ENCODE peak calls at places on chromosomes 1 and 21, in seven cellular contexts. U is ovary, G is ascending aorta, F is lower lobe of right lung, L is SK-N-SH, I is PC-3, S is heart right ventricle. X is an unnamed sample. For H3K4me1 and H3K9me3, the result is how much of the 10 kb centered on the place peaks cover.

GRCh38 chr1:220281159-220281574 is 8.9 kb upstream of the RAB3GAP2 start:
- DNase-seq in S (no peak), I (peak), U (no peak), G (no peak), F (no peak), L (peak), X (no peak)

GRCh38 chr1:242824435-242824834 is 299.9 kb upstream of the PLD5 start:
- DNase-seq in F (no peak), L (no peak), S (no peak), I (peak), G (no peak), U (no peak), X (no peak)

GRCh38 chr1:210428696-210429095 is 100.0 kb downstream of the HHAT start:
- DNase-seq in L (no peak), S (no peak), G (no peak), U (no peak), I (no peak), F (no peak), X (no peak)

GRCh38 chr1:159122005-159122621 is 45.5 kb upstream of the AIM2 start:
- DNase-seq in L (no peak), U (no peak), S (no peak), G (no peak), F (no peak), I (peak), X (no peak)

GRCh38 chr1:167746988-167747655 is 25.3 kb downstream of the MPZL1 start:
- DNase-seq in S (no peak), G (no peak), L (no peak), I (no peak), F (no peak), U (no peak), X (no peak)

GRCh38 chr1:30678209-30678608 is 45.2 kb downstream of the MATN1 start:
- DNase-seq in U (no peak), I (no peak), G (no peak), F (no peak), S (no peak), L (no peak), X (no peak)

GRCh38 chr1:116521186-116521585 is 49.6 kb downstream of the CD58 start:
- DNase-seq in F (no peak), U (no peak), L (no peak), S (no peak), I (no peak), G (no peak), X (no peak)

GRCh38 chr1:176987016-176987415 is 177.5 kb downstream of the ASTN1 start:
- DNase-seq in L (no peak), F (no peak), S (no peak), I (peak), G (no peak), U (no peak), X (no peak)

GRCh38 chr1:211339631-211340041 is 13.0 kb downstream of the TRAF5 start:
- DNase-seq in I (no peak), G (no peak), U (no peak), L (no peak), S (no peak), F (no peak), X (no peak)

GRCh38 chr1:58293388-58293787 is 253.1 kb downstream of the OMA1 start:
- DNase-seq in U (no peak), S (no peak), I (no peak), G (no peak), F (no peak), L (no peak), X (no peak)

GRCh38 chr1:6094801-6095505 is 49.3 kb downstream of the KCNAB2 start:
- DNase-seq in F (peak), G (no peak), S (peak), L (no peak), U (no peak), I (no peak), X (no peak)

DNA sequence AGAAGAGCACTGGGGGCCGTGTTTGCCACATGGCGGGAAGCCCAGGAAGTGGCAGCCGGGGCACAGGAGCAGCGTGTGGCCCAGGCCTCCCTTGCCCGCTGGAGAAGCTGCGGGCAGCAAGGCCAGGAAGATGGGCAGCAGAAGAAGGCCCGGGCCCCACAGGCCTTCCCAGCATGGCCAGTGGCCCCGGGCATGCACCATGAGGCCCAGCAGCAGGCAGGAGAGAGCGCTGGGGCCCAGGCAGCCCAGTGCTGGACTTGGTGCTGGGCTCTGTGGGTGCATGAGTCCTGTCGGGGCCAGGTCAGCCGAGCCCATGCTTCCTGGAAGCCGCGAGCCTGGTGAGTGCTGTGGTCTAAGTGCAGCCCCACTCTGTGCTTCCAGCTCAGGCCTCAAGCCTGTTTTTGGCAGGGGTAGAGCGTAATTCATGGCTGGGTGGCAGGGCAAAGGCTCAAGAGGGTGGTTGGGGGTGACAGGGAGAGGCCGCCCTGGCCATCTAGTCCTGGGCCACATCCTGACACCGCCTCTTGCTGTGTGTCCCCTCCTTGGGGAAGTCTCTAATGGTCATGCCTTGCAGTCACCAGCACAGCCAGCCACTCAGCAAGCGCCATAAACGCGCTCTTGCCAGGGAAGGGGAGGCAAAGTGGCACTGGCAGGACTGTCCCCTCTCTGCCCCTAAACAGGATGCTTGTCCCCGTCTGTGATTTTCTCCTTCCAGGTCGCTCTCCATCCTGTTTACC is 21.3 kb downstream of the MTHFR start:
- DNase-seq in U (no peak), I (no peak), G (no peak), L (no peak), F (no peak), S (no peak), X (no peak)
- H3K4me1 ChIP-seq in U (under half), I (under half), G (under half), L (under half), F (half or more), S (half or more), X (under half)

GRCh38 chr1:110007045-110007444 is 22.5 kb downstream of the AHCYL1 start:
- DNase-seq in I (no peak), U (no peak), G (no peak), S (no peak), L (peak), F (no peak), X (no peak)

GRCh38 chr1:110005971-110006370 is 21.4 kb downstream of the AHCYL1 start:
- DNase-seq in L (no peak), S (no peak), I (peak), U (no peak), G (no peak), F (no peak), X (no peak)

GRCh38 chr1:110006516-110006915 is 22.0 kb downstream of the AHCYL1 start:
- DNase-seq in G (no peak), F (no peak), S (no peak), L (no peak), U (no peak), I (no peak), X (no peak)

GRCh38 chr1:110008971-110009565 is 24.5 kb downstream of the AHCYL1 start:
- DNase-seq in G (no peak), I (no peak), F (no peak), S (no peak), U (no peak), L (no peak), X (no peak)

GRCh38 chr1:110007458-110007857 is 22.9 kb downstream of the AHCYL1 start:
- DNase-seq in U (no peak), I (no peak), L (peak), G (no peak), S (no peak), F (no peak), X (no peak)
- H3K27ac ChIP-seq in U (no peak), I (no peak), L (no peak), G (no peak), S (no peak), F (no peak), X (no peak)

GRCh38 chr1:2808831-2809605 is 7.5 kb upstream of the TTC34 start:
- DNase-seq in I (no peak), G (no peak), S (no peak), L (no peak), U (no peak), F (no peak), X (no peak)

GRCh38 chr1:2810899-2811525 is 9.5 kb upstream of the TTC34 start:
- DNase-seq in U (no peak), F (no peak), G (no peak), I (no peak), L (no peak), S (no peak), X (no peak)

GRCh38 chr1:2808386-2808705 is 6.9 kb upstream of the TTC34 start:
- DNase-seq in S (no peak), F (no peak), L (no peak), I (no peak), G (no peak), U (no peak), X (no peak)

GRCh38 chr1:2810281-2810680 is 8.8 kb upstream of the TTC34 start:
- DNase-seq in S (no peak), F (no peak), L (no peak), I (no peak), U (no peak), G (no peak), X (no peak)

GRCh38 chr1:2809656-2810055 is 8.2 kb upstream of the TTC34 start:
- DNase-seq in G (no peak), F (no peak), U (no peak), L (no peak), S (no peak), I (no peak), X (no peak)
- H3K9me3 ChIP-seq in G (under half), F (under half), U (under half), L (under half), S (under half), I (under half), X (under half)

GRCh38 chr1:39892611-39893595 is 8.8 kb downstream of the MYCL start:
- DNase-seq in U (no peak), G (no peak), I (peak), L (no peak), S (no peak), F (no peak), X (no peak)
- H3K4me1 ChIP-seq in U (under half), G (under half), I (under half), L (under half), S (under half), F (under half), X (under half)

GRCh38 chr1:32681999-32682398 is 20.6 kb downstream of the SYNC start:
- DNase-seq in G (no peak), S (no peak), L (no peak), F (no peak), U (no peak), I (no peak), X (no peak)

GRCh38 chr1:32680642-32681041 is 21.9 kb downstream of the SYNC start:
- DNase-seq in S (no peak), L (no peak), G (no peak), F (no peak), I (no peak), U (no peak), X (no peak)

GRCh38 chr1:32684167-32684811 is 18.3 kb downstream of the SYNC start:
- DNase-seq in G (no peak), F (no peak), U (peak), I (no peak), S (no peak), L (no peak), X (no peak)

GRCh38 chr1:32683397-32683796 is 19.2 kb downstream of the SYNC start:
- DNase-seq in F (no peak), L (no peak), I (no peak), G (no peak), U (no peak), S (no peak), X (no peak)

DNA sequence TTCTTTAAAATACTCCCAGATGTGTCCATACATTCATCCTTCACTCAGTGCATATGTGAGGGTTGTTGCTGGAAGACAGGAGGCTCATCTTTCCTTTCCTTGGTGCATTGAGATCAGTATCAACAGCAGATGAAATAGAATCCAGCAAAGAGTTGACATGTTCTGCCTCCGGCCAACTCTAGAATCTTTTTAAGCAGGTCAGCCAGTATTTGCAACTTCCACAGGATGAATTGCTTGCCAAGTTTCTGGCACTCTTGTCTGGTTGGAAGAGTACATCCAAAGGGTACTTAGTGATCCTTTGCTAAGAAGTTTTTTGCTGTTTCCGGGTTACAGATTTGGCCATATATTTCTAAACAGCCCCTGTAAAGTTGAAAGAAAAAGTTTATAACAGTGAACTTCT is 21.1 kb downstream of the SYNC start:
- DNase-seq in F (no peak), G (no peak), U (no peak), L (no peak), S (no peak), I (no peak), X (no peak)
- H3K27ac ChIP-seq in F (no peak), G (peak), U (no peak), L (peak), S (no peak), I (no peak), X (no peak)

DNA sequence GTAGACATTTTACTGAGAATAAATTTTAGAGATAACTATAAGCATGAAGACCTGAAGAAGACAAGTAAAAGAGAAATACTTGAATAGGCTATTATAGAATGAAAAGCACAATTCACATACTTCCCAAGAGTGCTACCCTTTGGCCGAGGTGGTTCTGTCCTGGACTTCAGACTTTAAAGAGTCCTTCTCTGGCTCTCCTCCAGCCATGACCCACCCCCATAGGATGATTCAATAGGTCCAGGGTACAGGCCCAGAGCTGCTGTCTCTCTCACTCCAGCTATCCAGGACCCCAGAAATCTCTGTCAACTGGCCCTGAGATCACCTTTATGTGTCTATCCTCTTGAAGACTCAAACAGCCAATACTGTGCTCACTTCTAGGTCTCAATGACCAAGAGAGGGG is 1.3 kb upstream of the SMCP start:
- DNase-seq in F (no peak), L (no peak), S (no peak), G (no peak), I (no peak), U (no peak), X (no peak)
- H3K9me3 ChIP-seq in F (under half), L (under half), S (under half), G (under half), I (under half), U (under half), X (under half)

GRCh38 chr1:112389689-112390088 is 6.3 kb upstream of the CTTNBP2NL start:
- DNase-seq in S (no peak), L (no peak), U (no peak), I (no peak), F (no peak), G (no peak), X (no peak)
- H3K4me1 ChIP-seq in S (half or more), L (under half), U (under half), I (under half), F (under half), G (under half), X (under half)

DNA sequence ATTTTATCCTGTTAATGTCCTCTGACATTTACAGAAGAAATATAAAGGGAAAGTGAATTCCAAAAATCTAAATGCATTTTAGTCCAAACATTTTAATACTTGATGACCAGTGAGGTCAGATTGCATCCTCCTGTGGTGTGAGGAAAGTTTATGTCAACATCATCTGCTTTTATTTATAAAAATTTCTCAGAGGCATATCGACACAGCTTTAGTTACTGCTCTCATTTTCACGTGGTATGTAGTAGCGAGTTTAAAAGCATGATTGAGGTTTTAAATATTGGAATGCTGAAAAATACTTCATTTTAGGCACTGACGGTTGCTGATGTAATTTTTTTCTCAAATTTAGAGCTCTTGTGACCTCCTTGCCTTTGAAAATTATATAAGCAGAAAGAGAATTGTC is 234.8 kb downstream of the HMCN1 start:
- DNase-seq in U (no peak), L (no peak), S (no peak), G (no peak), I (no peak), F (no peak), X (no peak)
- H3K27ac ChIP-seq in U (no peak), L (peak), S (peak), G (peak), I (no peak), F (no peak), X (no peak)

GRCh38 chr21:18673789-18674188 is 270.2 kb upstream of the TMPRSS15 start:
- DNase-seq in S (no peak), U (no peak), G (no peak), F (no peak), I (no peak), L (no peak), X (no peak)

GRCh38 chr21:18677632-18678031 is 274.0 kb upstream of the TMPRSS15 start:
- DNase-seq in G (no peak), F (no peak), S (no peak), L (no peak), U (no peak), I (no peak), X (no peak)
- H3K9me3 ChIP-seq in G (under half), F (under half), S (under half), L (under half), U (under half), I (under half), X (under half)